ENCODE peak calls at places on chromosome 11, in nine cellular contexts. One of them, this sample, is unnamed.

GRCh38 chr11:8059030-8059429 is 22.0 kb upstream of the TUB start:
- DNase-seq in stimulated activated CD8-positive, alpha-beta memory T cell treated with anti-CD3 and anti-CD28 coated beads, Interleukin-2, amount 100 ng/mL, for 48 hours: no peak
- DNase-seq in NCI-H1417 treated with DMSO at 0.1 percent for 48 hours: no peak
- DNase-seq in activated T-cell treated with anti-CD3 and anti-CD28 coated beads, Interleukin-2, amount 50 U/mL, for 24 hours: no peak
- DNase-seq in AG08395: no peak
- DNase-seq in nucleus accumbens: no peak
- DNase-seq in DMS153: no peak
- DNase-seq in stimulated activated CD4-positive, alpha-beta T cell treated with anti-CD3 and anti-CD28 coated beads, Interleukin-15, amount 100 ng/mL, for 24 hours: no peak
- DNase-seq in iris pigment epithelial cell: no peak
- DNase-seq in this sample: no peak

GRCh38 chr11:65506770-65507485 is 8.1 kb downstream of the MALAT1 start:
- DNase-seq in stimulated activated CD8-positive, alpha-beta memory T cell treated with anti-CD3 and anti-CD28 coated beads, Interleukin-2, amount 100 ng/mL, for 48 hours: no peak
- DNase-seq in NCI-H1417 treated with DMSO at 0.1 percent for 48 hours: no peak
- DNase-seq in activated T-cell treated with anti-CD3 and anti-CD28 coated beads, Interleukin-2, amount 50 U/mL, for 24 hours: no peak
- DNase-seq in AG08395: peak; percentile 27
- DNase-seq in nucleus accumbens: no peak
- DNase-seq in DMS153: peak; percentile 78
- DNase-seq in stimulated activated CD4-positive, alpha-beta T cell treated with anti-CD3 and anti-CD28 coated beads, Interleukin-15, amount 100 ng/mL, for 24 hours: peak; percentile 55
- DNase-seq in iris pigment epithelial cell: peak; percentile 92
- DNase-seq in this sample: no peak

GRCh38 chr11:119359365-119360229 is 13.1 kb upstream of the MFRP start:
- DNase-seq in stimulated activated CD8-positive, alpha-beta memory T cell treated with anti-CD3 and anti-CD28 coated beads, Interleukin-2, amount 100 ng/mL, for 48 hours: no peak
- DNase-seq in NCI-H1417 treated with DMSO at 0.1 percent for 48 hours: no peak
- DNase-seq in activated T-cell treated with anti-CD3 and anti-CD28 coated beads, Interleukin-2, amount 50 U/mL, for 24 hours: no peak
- DNase-seq in AG08395: no peak
- DNase-seq in nucleus accumbens: no peak
- DNase-seq in DMS153: no peak
- DNase-seq in stimulated activated CD4-positive, alpha-beta T cell treated with anti-CD3 and anti-CD28 coated beads, Interleukin-15, amount 100 ng/mL, for 24 hours: no peak
- DNase-seq in iris pigment epithelial cell: no peak
- DNase-seq in this sample: no peak

GRCh38 chr11:109547356-109548027 is 125.5 kb downstream of the C11orf87 start:
- DNase-seq in stimulated activated CD8-positive, alpha-beta memory T cell treated with anti-CD3 and anti-CD28 coated beads, Interleukin-2, amount 100 ng/mL, for 48 hours: no peak
- DNase-seq in NCI-H1417 treated with DMSO at 0.1 percent for 48 hours: no peak
- DNase-seq in activated T-cell treated with anti-CD3 and anti-CD28 coated beads, Interleukin-2, amount 50 U/mL, for 24 hours: no peak
- DNase-seq in AG08395: peak; percentile 54
- DNase-seq in nucleus accumbens: no peak
- DNase-seq in DMS153: no peak
- DNase-seq in stimulated activated CD4-positive, alpha-beta T cell treated with anti-CD3 and anti-CD28 coated beads, Interleukin-15, amount 100 ng/mL, for 24 hours: no peak
- DNase-seq in iris pigment epithelial cell: peak; percentile 74
- DNase-seq in this sample: no peak

GRCh38 chr11:115333106-115333505 is 171.1 kb downstream of the CADM1 start:
- DNase-seq in stimulated activated CD8-positive, alpha-beta memory T cell treated with anti-CD3 and anti-CD28 coated beads, Interleukin-2, amount 100 ng/mL, for 48 hours: no peak
- DNase-seq in NCI-H1417 treated with DMSO at 0.1 percent for 48 hours: no peak
- DNase-seq in activated T-cell treated with anti-CD3 and anti-CD28 coated beads, Interleukin-2, amount 50 U/mL, for 24 hours: no peak
- DNase-seq in AG08395: peak; percentile 19
- DNase-seq in nucleus accumbens: no peak
- DNase-seq in DMS153: peak; percentile 54
- DNase-seq in stimulated activated CD4-positive, alpha-beta T cell treated with anti-CD3 and anti-CD28 coated beads, Interleukin-15, amount 100 ng/mL, for 24 hours: no peak
- DNase-seq in iris pigment epithelial cell: peak; percentile 28
- DNase-seq in this sample: no peak

GRCh38 chr11:60169264-60169915 is 13.5 kb downstream of the MS4A6A start:
- DNase-seq in stimulated activated CD8-positive, alpha-beta memory T cell treated with anti-CD3 and anti-CD28 coated beads, Interleukin-2, amount 100 ng/mL, for 48 hours: no peak
- DNase-seq in NCI-H1417 treated with DMSO at 0.1 percent for 48 hours: no peak
- DNase-seq in activated T-cell treated with anti-CD3 and anti-CD28 coated beads, Interleukin-2, amount 50 U/mL, for 24 hours: no peak
- DNase-seq in AG08395: no peak
- DNase-seq in nucleus accumbens: no peak
- DNase-seq in DMS153: peak; percentile 53
- DNase-seq in stimulated activated CD4-positive, alpha-beta T cell treated with anti-CD3 and anti-CD28 coated beads, Interleukin-15, amount 100 ng/mL, for 24 hours: peak; percentile 7
- DNase-seq in iris pigment epithelial cell: peak; percentile 1
- DNase-seq in this sample: no peak

GRCh38 chr11:62666259-62666926 is 1.3 kb downstream of the CSKMT start:
- DNase-seq in stimulated activated CD8-positive, alpha-beta memory T cell treated with anti-CD3 and anti-CD28 coated beads, Interleukin-2, amount 100 ng/mL, for 48 hours: no peak
- DNase-seq in NCI-H1417 treated with DMSO at 0.1 percent for 48 hours: no peak
- DNase-seq in activated T-cell treated with anti-CD3 and anti-CD28 coated beads, Interleukin-2, amount 50 U/mL, for 24 hours: peak; percentile 62
- DNase-seq in AG08395: no peak
- DNase-seq in nucleus accumbens: no peak
- DNase-seq in DMS153: no peak
- DNase-seq in stimulated activated CD4-positive, alpha-beta T cell treated with anti-CD3 and anti-CD28 coated beads, Interleukin-15, amount 100 ng/mL, for 24 hours: peak; percentile 48
- DNase-seq in iris pigment epithelial cell: no peak
- DNase-seq in this sample: no peak

GRCh38 chr11:132106336-132106982 is 736.0 kb downstream of the NTM start:
- DNase-seq in stimulated activated CD8-positive, alpha-beta memory T cell treated with anti-CD3 and anti-CD28 coated beads, Interleukin-2, amount 100 ng/mL, for 48 hours: no peak
- DNase-seq in NCI-H1417 treated with DMSO at 0.1 percent for 48 hours: no peak
- DNase-seq in activated T-cell treated with anti-CD3 and anti-CD28 coated beads, Interleukin-2, amount 50 U/mL, for 24 hours: no peak
- DNase-seq in AG08395: no peak
- DNase-seq in nucleus accumbens: peak; percentile 10
- DNase-seq in DMS153: no peak
- DNase-seq in stimulated activated CD4-positive, alpha-beta T cell treated with anti-CD3 and anti-CD28 coated beads, Interleukin-15, amount 100 ng/mL, for 24 hours: no peak
- DNase-seq in iris pigment epithelial cell: no peak
- DNase-seq in this sample: no peak

GRCh38 chr11:110249066-110249465 is 47.3 kb downstream of the RDX start:
- DNase-seq in stimulated activated CD8-positive, alpha-beta memory T cell treated with anti-CD3 and anti-CD28 coated beads, Interleukin-2, amount 100 ng/mL, for 48 hours: no peak
- DNase-seq in NCI-H1417 treated with DMSO at 0.1 percent for 48 hours: no peak
- DNase-seq in activated T-cell treated with anti-CD3 and anti-CD28 coated beads, Interleukin-2, amount 50 U/mL, for 24 hours: no peak
- DNase-seq in AG08395: no peak
- DNase-seq in nucleus accumbens: no peak
- DNase-seq in DMS153: no peak
- DNase-seq in stimulated activated CD4-positive, alpha-beta T cell treated with anti-CD3 and anti-CD28 coated beads, Interleukin-15, amount 100 ng/mL, for 24 hours: no peak
- DNase-seq in iris pigment epithelial cell: no peak
- DNase-seq in this sample: no peak

GRCh38 chr11:112174789-112175595 is at the start of gene BCO2:
- DNase-seq in stimulated activated CD8-positive, alpha-beta memory T cell treated with anti-CD3 and anti-CD28 coated beads, Interleukin-2, amount 100 ng/mL, for 48 hours: peak; percentile 13
- DNase-seq in NCI-H1417 treated with DMSO at 0.1 percent for 48 hours: peak; percentile 67
- DNase-seq in activated T-cell treated with anti-CD3 and anti-CD28 coated beads, Interleukin-2, amount 50 U/mL, for 24 hours: peak; percentile 37
- DNase-seq in AG08395: peak; percentile 76
- DNase-seq in nucleus accumbens: peak; percentile 51
- DNase-seq in DMS153: peak; percentile 27
- DNase-seq in stimulated activated CD4-positive, alpha-beta T cell treated with anti-CD3 and anti-CD28 coated beads, Interleukin-15, amount 100 ng/mL, for 24 hours: peak; percentile 57
- DNase-seq in iris pigment epithelial cell: peak; percentile 85
- DNase-seq in this sample: peak; percentile 59

GRCh38 chr11:88398372-88399140 is 61.0 kb upstream of the CTSC start:
- DNase-seq in stimulated activated CD8-positive, alpha-beta memory T cell treated with anti-CD3 and anti-CD28 coated beads, Interleukin-2, amount 100 ng/mL, for 48 hours: no peak
- DNase-seq in NCI-H1417 treated with DMSO at 0.1 percent for 48 hours: no peak
- DNase-seq in activated T-cell treated with anti-CD3 and anti-CD28 coated beads, Interleukin-2, amount 50 U/mL, for 24 hours: no peak
- DNase-seq in AG08395: peak; percentile 35
- DNase-seq in nucleus accumbens: no peak
- DNase-seq in DMS153: no peak
- DNase-seq in stimulated activated CD4-positive, alpha-beta T cell treated with anti-CD3 and anti-CD28 coated beads, Interleukin-15, amount 100 ng/mL, for 24 hours: no peak
- DNase-seq in iris pigment epithelial cell: peak; percentile 88
- DNase-seq in this sample: no peak

GRCh38 chr11:27392715-27393114 is 29.7 kb upstream of the CCDC34 start:
- DNase-seq in stimulated activated CD8-positive, alpha-beta memory T cell treated with anti-CD3 and anti-CD28 coated beads, Interleukin-2, amount 100 ng/mL, for 48 hours: no peak
- DNase-seq in NCI-H1417 treated with DMSO at 0.1 percent for 48 hours: no peak
- DNase-seq in activated T-cell treated with anti-CD3 and anti-CD28 coated beads, Interleukin-2, amount 50 U/mL, for 24 hours: no peak
- DNase-seq in AG08395: peak; percentile 33
- DNase-seq in nucleus accumbens: no peak
- DNase-seq in DMS153: no peak
- DNase-seq in stimulated activated CD4-positive, alpha-beta T cell treated with anti-CD3 and anti-CD28 coated beads, Interleukin-15, amount 100 ng/mL, for 24 hours: no peak
- DNase-seq in iris pigment epithelial cell: peak; percentile 92
- DNase-seq in this sample: no peak

GRCh38 chr11:9015677-9016076 is 11.9 kb upstream of the NRIP3 start:
- DNase-seq in stimulated activated CD8-positive, alpha-beta memory T cell treated with anti-CD3 and anti-CD28 coated beads, Interleukin-2, amount 100 ng/mL, for 48 hours: no peak
- DNase-seq in NCI-H1417 treated with DMSO at 0.1 percent for 48 hours: no peak
- DNase-seq in activated T-cell treated with anti-CD3 and anti-CD28 coated beads, Interleukin-2, amount 50 U/mL, for 24 hours: peak; percentile 61
- DNase-seq in AG08395: peak; percentile 84
- DNase-seq in nucleus accumbens: no peak
- DNase-seq in DMS153: peak; percentile 65
- DNase-seq in stimulated activated CD4-positive, alpha-beta T cell treated with anti-CD3 and anti-CD28 coated beads, Interleukin-15, amount 100 ng/mL, for 24 hours: peak; percentile 62
- DNase-seq in iris pigment epithelial cell: peak; percentile 84
- DNase-seq in this sample: peak; percentile 51

GRCh38 chr11:133964946-133965632 is 8.3 kb upstream of the IGSF9B start:
- DNase-seq in stimulated activated CD8-positive, alpha-beta memory T cell treated with anti-CD3 and anti-CD28 coated beads, Interleukin-2, amount 100 ng/mL, for 48 hours: no peak
- DNase-seq in NCI-H1417 treated with DMSO at 0.1 percent for 48 hours: no peak
- DNase-seq in activated T-cell treated with anti-CD3 and anti-CD28 coated beads, Interleukin-2, amount 50 U/mL, for 24 hours: no peak
- DNase-seq in AG08395: peak; percentile 73
- DNase-seq in nucleus accumbens: no peak
- DNase-seq in DMS153: no peak
- DNase-seq in stimulated activated CD4-positive, alpha-beta T cell treated with anti-CD3 and anti-CD28 coated beads, Interleukin-15, amount 100 ng/mL, for 24 hours: no peak
- DNase-seq in iris pigment epithelial cell: peak; percentile 16
- DNase-seq in this sample: no peak

GRCh38 chr11:69339916-69340565 is 46.1 kb downstream of the MYEOV start:
- DNase-seq in stimulated activated CD8-positive, alpha-beta memory T cell treated with anti-CD3 and anti-CD28 coated beads, Interleukin-2, amount 100 ng/mL, for 48 hours: no peak
- DNase-seq in NCI-H1417 treated with DMSO at 0.1 percent for 48 hours: no peak
- DNase-seq in activated T-cell treated with anti-CD3 and anti-CD28 coated beads, Interleukin-2, amount 50 U/mL, for 24 hours: peak; percentile 34
- DNase-seq in AG08395: no peak
- DNase-seq in nucleus accumbens: no peak
- DNase-seq in DMS153: no peak
- DNase-seq in stimulated activated CD4-positive, alpha-beta T cell treated with anti-CD3 and anti-CD28 coated beads, Interleukin-15, amount 100 ng/mL, for 24 hours: no peak
- DNase-seq in iris pigment epithelial cell: no peak
- DNase-seq in this sample: no peak

GRCh38 chr11:122235615-122236014 is 119.6 kb upstream of the BLID start:
- DNase-seq in stimulated activated CD8-positive, alpha-beta memory T cell treated with anti-CD3 and anti-CD28 coated beads, Interleukin-2, amount 100 ng/mL, for 48 hours: no peak
- DNase-seq in NCI-H1417 treated with DMSO at 0.1 percent for 48 hours: no peak
- DNase-seq in activated T-cell treated with anti-CD3 and anti-CD28 coated beads, Interleukin-2, amount 50 U/mL, for 24 hours: no peak
- DNase-seq in AG08395: peak; percentile 77
- DNase-seq in nucleus accumbens: no peak
- DNase-seq in DMS153: peak; percentile 46
- DNase-seq in stimulated activated CD4-positive, alpha-beta T cell treated with anti-CD3 and anti-CD28 coated beads, Interleukin-15, amount 100 ng/mL, for 24 hours: no peak
- DNase-seq in iris pigment epithelial cell: peak; percentile 86
- DNase-seq in this sample: no peak

GRCh38 chr11:104490182-104490581 is 326.2 kb upstream of the PDGFD start:
- DNase-seq in stimulated activated CD8-positive, alpha-beta memory T cell treated with anti-CD3 and anti-CD28 coated beads, Interleukin-2, amount 100 ng/mL, for 48 hours: no peak
- DNase-seq in NCI-H1417 treated with DMSO at 0.1 percent for 48 hours: no peak
- DNase-seq in activated T-cell treated with anti-CD3 and anti-CD28 coated beads, Interleukin-2, amount 50 U/mL, for 24 hours: no peak
- DNase-seq in AG08395: no peak
- DNase-seq in nucleus accumbens: no peak
- DNase-seq in DMS153: no peak
- DNase-seq in stimulated activated CD4-positive, alpha-beta T cell treated with anti-CD3 and anti-CD28 coated beads, Interleukin-15, amount 100 ng/mL, for 24 hours: no peak
- DNase-seq in iris pigment epithelial cell: no peak
- DNase-seq in this sample: no peak

This sample was measured in occipital lobe.